ENCODE peak calls at places on chromosome 2, in five cellular contexts. Z, G, X, M and I are unnamed samples.

GRCh38 chr2:39730685-39731302 is 48.3 kb downstream of the THUMPD2 start:
- DNase-seq in G (no peak), M (peak), X (peak), Z (peak), I (peak)

GRCh38 chr2:46170611-46171385 is 126.4 kb upstream of the EPAS1 start:
- DNase-seq in X (peak), Z (no peak), G (no peak), M (no peak), I (no peak)

GRCh38 chr2:60426908-60427307 is 126.5 kb downstream of the BCL11A start:
- DNase-seq in Z (no peak), M (no peak), G (no peak), X (no peak), I (no peak)

GRCh38 chr2:53969285-53970094 is 1.3 kb downstream of the PSME4 start:
- DNase-seq in G (no peak), X (peak), M (peak), Z (peak), I (peak)

GRCh38 chr2:232891621-232892071 is 21.6 kb downstream of the SNORC start:
- DNase-seq in G (peak), Z (no peak), M (no peak), X (peak), I (no peak)

GRCh38 chr2:36509077-36509476 is 88.9 kb downstream of the FEZ2 start:
- DNase-seq in X (no peak), Z (no peak), G (no peak), M (no peak), I (no peak)

GRCh38 chr2:120867290-120868231 is 131.9 kb downstream of the GLI2 start:
- DNase-seq in M (no peak), G (no peak), Z (no peak), X (peak), I (no peak)

GRCh38 chr2:16013571-16013970 is 73.2 kb downstream of the MYCN start:
- DNase-seq in M (no peak), X (no peak), G (no peak), Z (no peak), I (no peak)

GRCh38 chr2:105517814-105518705 is 119.2 kb upstream of the FHL2 start:
- DNase-seq in Z (no peak), G (no peak), M (no peak), X (peak), I (no peak)

GRCh38 chr2:44083054-44083453 is 85.6 kb upstream of the PPM1B start:
- DNase-seq in G (no peak), M (no peak), X (no peak), Z (no peak), I (no peak)

GRCh38 chr2:4502230-4502843 is 799.0 kb downstream of the DCDC2C start:
- DNase-seq in M (no peak), Z (no peak), G (no peak), X (no peak), I (no peak)

GRCh38 chr2:26144953-26145680 is 27.8 kb upstream of the GAREM2 start:
- DNase-seq in Z (peak), G (peak), X (peak), M (peak), I (peak)

GRCh38 chr2:30022444-30023071 is 101.2 kb upstream of the ALK start:
- DNase-seq in Z (no peak), M (no peak), X (no peak), G (no peak), I (no peak)

GRCh38 chr2:158969717-158970521 is 1.5 kb downstream of the TANC1 start:
- DNase-seq in X (peak), Z (peak), G (no peak), M (no peak), I (peak)